ENCODE peak calls at places on chromosomes 12 and 14, in nine cellular contexts. I is cardiac muscle cell; T is anterior cingulate cortex; C is HEK293T; E is left kidney; U is MCF 10A; K is stimulated activated CD8-positive, alpha-beta memory T cell treated with anti-CD3 and anti-CD28 coated beads, Interleukin-2, amount 100 ng/mL, for 1 hour; A is mucosa of descending colon; N is KG1. O is an unnamed sample.

GRCh38 chr12:47102845-47103666 is 23.3 kb upstream of the AMIGO2 start:
- DNase-seq in E (no peak), I (peak), C (no peak), A (no peak), K (no peak), U (no peak), T (no peak), N (no peak), O (no peak)

GRCh38 chr12:12929696-12930095 is 22.3 kb downstream of the GPRC5D start:
- DNase-seq in N (no peak), K (no peak), U (no peak), E (no peak), I (no peak), T (no peak), C (no peak), A (no peak), O (no peak)

GRCh38 chr12:121942145-121942718 is 23.8 kb downstream of the CFAP251 start:
- DNase-seq in U (peak), C (no peak), T (no peak), A (no peak), K (no peak), N (no peak), I (peak), E (no peak), O (no peak)

GRCh38 chr14:101110729-101111619 is 207.5 kb upstream of the RTL1 start:
- DNase-seq in K (no peak), T (no peak), N (no peak), I (no peak), A (no peak), E (no peak), U (no peak), C (no peak), O (no peak)

GRCh38 chr12:4153343-4153892 is 120.1 kb upstream of the CCND2 start:
- DNase-seq in I (no peak), U (no peak), C (no peak), N (no peak), K (no peak), A (peak), T (no peak), E (no peak), O (no peak)

GRCh38 chr12:110270125-110270962 is 10.7 kb upstream of the ATP2A2 start:
- DNase-seq in A (peak), I (peak), K (no peak), E (peak), N (no peak), C (peak), T (no peak), U (peak), O (no peak)

GRCh38 chr12:124210991-124211577 is 83.8 kb upstream of the RFLNA start:
- DNase-seq in I (no peak), K (no peak), T (no peak), N (no peak), C (no peak), A (no peak), U (no peak), E (no peak), O (no peak)

GRCh38 chr12:3332190-3332589 is 158.8 kb upstream of the PRMT8 start:
- DNase-seq in T (no peak), K (no peak), I (peak), N (no peak), E (peak), C (no peak), U (peak), A (no peak), O (no peak)

GRCh38 chr12:80189241-80189640 is 89.9 kb downstream of the OTOGL start:
- DNase-seq in N (no peak), K (no peak), U (no peak), E (no peak), T (no peak), A (no peak), C (no peak), I (peak), O (no peak)

GRCh38 chr14:64012003-64012402 is 159.2 kb downstream of the SYNE2 start:
- DNase-seq in U (no peak), I (no peak), K (no peak), C (no peak), N (no peak), A (no peak), E (no peak), T (no peak), O (no peak)

GRCh38 chr12:8088574-8088973 is 6.5 kb downstream of the NECAP1 start:
- DNase-seq in K (no peak), T (no peak), I (no peak), N (no peak), A (peak), E (no peak), C (no peak), U (no peak), O (no peak)

GRCh38 chr12:97568336-97569180 is 106.0 kb downstream of the RMST start:
- DNase-seq in T (no peak), U (peak), I (no peak), C (no peak), E (peak), N (no peak), K (no peak), A (no peak), O (no peak)

GRCh38 chr12:104177663-104178501 is 37.7 kb upstream of the TXNRD1 start:
- DNase-seq in C (no peak), U (peak), N (no peak), E (peak), I (peak), K (no peak), A (peak), T (no peak), O (no peak)

GRCh38 chr14:39034481-39035296 is 68.3 kb downstream of the SEC23A start:
- DNase-seq in T (no peak), N (no peak), E (peak), C (peak), U (no peak), K (no peak), I (peak), A (peak), O (no peak)

GRCh38 chr12:77830502-77830901 is at the start of gene NAV3:
- DNase-seq in A (no peak), C (no peak), K (no peak), U (peak), I (peak), T (no peak), N (no peak), E (peak), O (no peak)

GRCh38 chr14:73744874-73745529 is 30.8 kb upstream of the PNMA1 start:
- DNase-seq in K (no peak), T (no peak), U (peak), N (no peak), A (peak), I (no peak), C (no peak), E (no peak), O (no peak)